ENCODE peak calls at places on chromosomes 13 and 19, in six cellular contexts. A, Y, O, Z, I and P are unnamed samples.

GRCh38 chr19:55519461-55520311 is 17.2 kb downstream of the SBK2 start:
- DNase-seq in Z (peak), Y (peak), I (no peak), O (peak), A (no peak), P (peak)

GRCh38 chr13:65836066-65836465 is 1394.1 kb downstream of the PCDH9 start:
- DNase-seq in O (no peak), I (no peak), Z (no peak), A (peak), Y (no peak), P (no peak)

GRCh38 chr19:2977001-2977685 is at the start of gene TLE6:
- DNase-seq in Z (peak), I (peak), A (peak), Y (peak), O (peak), P (peak)

GRCh38 chr13:105165449-105166125 is 1369.9 kb downstream of the EFNB2 start:
- DNase-seq in I (peak), A (no peak), Y (no peak), O (no peak), Z (no peak), P (no peak)

GRCh38 chr13:37656247-37656940 is 57.8 kb upstream of the POSTN start:
- DNase-seq in Z (peak), O (peak), Y (peak), I (peak), A (no peak), P (peak)

GRCh38 chr13:51946163-51946669 is 65.0 kb downstream of the ATP7B start:
- DNase-seq in A (no peak), Z (no peak), O (no peak), I (no peak), Y (no peak), P (no peak)

GRCh38 chr13:37918116-37919100 is 48.8 kb upstream of the TRPC4 start:
- DNase-seq in I (no peak), O (no peak), Z (no peak), A (no peak), Y (no peak), P (no peak)

GRCh38 chr19:49387936-49388372 is at the start of gene KASH5:
- DNase-seq in I (no peak), O (peak), Z (peak), Y (peak), A (peak), P (no peak)

GRCh38 chr13:101727118-101727517 is 274.6 kb downstream of the ITGBL1 start:
- DNase-seq in Z (no peak), O (no peak), A (no peak), I (no peak), Y (no peak), P (no peak)

GRCh38 chr13:76455960-76456359 is 430.2 kb downstream of the KCTD12 start:
- DNase-seq in Z (peak), I (peak), O (peak), A (no peak), Y (peak), P (peak)

GRCh38 chr19:12924621-12925310 is 5.7 kb upstream of the SYCE2 start:
- DNase-seq in Y (no peak), A (no peak), Z (no peak), O (no peak), I (no peak), P (no peak)

GRCh38 chr19:40322951-40323615 is 25.1 kb downstream of the C19orf47 start:
- DNase-seq in O (no peak), Z (no peak), A (no peak), Y (no peak), I (no peak), P (no peak)

GRCh38 chr13:41459754-41460111 is 2.4 kb downstream of the RGCC start:
- DNase-seq in Z (no peak), Y (no peak), O (no peak), A (no peak), I (no peak), P (no peak)

GRCh38 chr19:29622191-29623070 is 16.3 kb downstream of the POP4 start:
- DNase-seq in Y (no peak), A (no peak), O (peak), Z (no peak), I (no peak), P (no peak)

GRCh38 chr13:79837741-79838450 is 356.9 kb downstream of the NDFIP2 start:
- DNase-seq in Y (no peak), O (peak), A (no peak), I (peak), Z (peak), P (no peak)

GRCh38 chr13:40980466-40980865 is 38.6 kb downstream of the ELF1 start:
- DNase-seq in Y (no peak), O (no peak), A (no peak), I (no peak), Z (no peak), P (no peak)

GRCh38 chr13:73464758-73465628 is 406.2 kb downstream of the KLF5 start:
- DNase-seq in O (no peak), Y (no peak), Z (no peak), A (no peak), I (no peak), P (no peak)

GRCh38 chr19:13122275-13122878 is 4.3 kb downstream of the NACC1 start:
- DNase-seq in O (peak), Z (no peak), I (no peak), A (no peak), Y (no peak), P (no peak)

GRCh38 chr13:36211567-36211966 is 2.8 kb downstream of the SOHLH2 start:
- DNase-seq in I (no peak), Y (no peak), Z (no peak), A (no peak), O (no peak), P (no peak)

GRCh38 chr13:98771838-98772611 is 19.6 kb upstream of the SLC15A1 start:
- DNase-seq in A (peak), Z (no peak), O (no peak), I (no peak), Y (no peak), P (no peak)

GRCh38 chr19:46772170-46773017 is 16.0 kb downstream of the SLC1A5 start:
- DNase-seq in Y (no peak), I (no peak), O (no peak), A (no peak), Z (no peak), P (no peak)

GRCh38 chr19:49856574-49857021 is 5.6 kb downstream of the PTOV1 start:
- DNase-seq in I (no peak), Y (no peak), O (no peak), Z (no peak), A (no peak), P (no peak)

GRCh38 chr13:97498419-97498818 is 64.5 kb downstream of the RAP2A start:
- DNase-seq in Z (no peak), I (no peak), O (no peak), Y (no peak), A (no peak), P (no peak)

GRCh38 chr13:99351772-99352171 is 44.6 kb upstream of the GPR183 start:
- DNase-seq in Z (no peak), I (no peak), O (no peak), Y (no peak), A (no peak), P (no peak)

DNA sequence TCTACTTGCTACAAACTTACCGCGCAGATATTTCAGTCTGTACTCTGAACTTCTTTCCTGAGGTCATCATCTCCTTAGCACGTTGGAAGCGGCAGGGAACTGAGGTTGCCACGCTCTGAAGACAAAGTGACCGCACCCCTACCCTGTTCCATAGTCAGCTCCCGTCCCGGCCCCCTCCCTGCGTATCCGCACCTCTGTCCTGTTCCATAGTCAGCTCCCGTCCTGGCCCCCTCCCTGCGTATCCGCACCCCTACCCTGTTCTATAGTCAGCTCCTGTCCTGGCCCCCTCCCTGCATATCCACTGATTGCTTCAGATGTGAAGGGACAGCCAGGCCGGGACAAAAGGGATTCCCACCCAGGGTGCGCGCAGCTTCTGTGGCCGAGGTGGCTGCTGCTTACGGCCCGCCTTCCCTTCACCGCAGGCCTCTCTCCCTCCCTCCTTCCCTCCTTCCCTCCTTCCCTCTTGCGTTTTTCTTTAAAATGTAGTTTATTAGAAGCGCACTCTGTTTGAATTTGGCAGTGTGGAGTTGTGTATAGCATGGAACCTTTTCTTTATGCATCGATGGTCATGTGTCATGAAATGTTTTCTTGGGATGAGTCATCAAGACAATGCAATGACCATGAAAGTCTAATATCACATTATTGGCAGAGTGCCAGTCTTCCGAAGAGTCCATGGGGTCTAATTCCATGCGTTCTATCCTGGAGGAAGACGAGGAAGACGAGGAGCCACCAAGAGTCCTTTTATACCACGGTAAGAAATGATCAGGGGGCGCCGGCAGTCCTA is 21.9 kb upstream of the NDUFS7 start:
- DNase-seq in A (no peak), O (peak), Y (peak), Z (peak), I (peak), P (no peak)
- H3K4me3 ChIP-seq in A (no peak), O (peak), Y (peak), Z (no peak), I (no peak), P (peak)

GRCh38 chr19:7386308-7386707 is 37.6 kb downstream of the ARHGEF18 start:
- DNase-seq in O (no peak), A (no peak), Z (no peak), Y (no peak), I (no peak), P (no peak)
- TF ChIP-seq CTCF in O (no peak), A (no peak), Z (no peak), Y (no peak), I (no peak), P (peak)

DNA sequence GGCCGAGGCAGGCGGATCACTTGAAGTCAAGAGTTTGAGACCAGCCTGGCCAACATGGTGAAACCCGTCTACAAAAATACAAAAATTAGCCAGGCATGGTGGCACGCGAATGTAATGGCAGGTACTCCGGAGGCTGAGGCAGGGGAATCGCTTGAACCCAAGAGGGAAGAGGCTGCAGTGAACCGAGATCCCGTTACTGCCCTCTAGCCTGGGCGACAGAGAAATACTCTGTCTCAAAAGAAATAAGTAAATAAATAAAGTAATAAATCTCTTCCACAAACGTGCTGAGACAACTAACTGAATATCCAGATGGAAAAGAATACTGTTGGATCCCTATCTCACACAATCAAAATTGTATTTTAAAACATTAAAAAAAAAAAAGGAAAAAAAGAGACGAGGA is 807 bp upstream of the ZNF813 start:
- DNase-seq in A (no peak), Z (no peak), Y (no peak), I (no peak), O (no peak), P (no peak)
- H3K4me3 ChIP-seq in A (peak), Z (peak), Y (no peak), I (peak), O (peak), P (no peak)

GRCh38 chr19:42288881-42289555 is 12.9 kb upstream of the PRR19 start:
- DNase-seq in O (no peak), Y (no peak), A (no peak), I (no peak), Z (no peak), P (no peak)
- TF ChIP-seq CTCF in O (no peak), Y (no peak), A (no peak), I (no peak), Z (no peak), P (no peak)

GRCh38 chr19:43983544-43983911 is 460 bp upstream of the ZNF155 start:
- DNase-seq in A (no peak), Z (no peak), Y (no peak), I (no peak), O (no peak), P (no peak)
- H3K4me3 ChIP-seq in A (no peak), Z (peak), Y (peak), I (peak), O (peak), P (peak)

GRCh38 chr13:45119990-45120864 is at the start of gene GTF2F2:
- DNase-seq in I (no peak), Y (peak), O (peak), A (peak), Z (peak), P (peak)
- TF ChIP-seq CTCF in I (no peak), Y (no peak), O (no peak), A (peak), Z (no peak), P (no peak)